ENCODE peak calls at places on chromosomes 2 and 18, in ten cellular contexts. E is omental fat pad, D is NCI-H1105 treated with DMSO at 0.1 percent for 48 hours, O is amniotic stem cell, I is GM23338, U is iPS-NIHi11, Z is GM04504, N is T-helper 9 cell, Y is caudate nucleus, K is GM06990. J is an unnamed sample.

GRCh38 chr2:23273786-23274185 is 111.2 kb upstream of the KLHL29 start:
- DNase-seq in Y (no peak), U (no peak), N (no peak), O (no peak), E (no peak), D (no peak), Z (no peak), K (no peak), I (no peak), J (no peak)

GRCh38 chr2:201440182-201440581 is 11.1 kb downstream of the TRAK2 start:
- DNase-seq in O (no peak), E (no peak), D (peak), U (peak), Y (no peak), K (no peak), N (no peak), Z (no peak), I (peak), J (no peak)

GRCh38 chr2:7191927-7192326 is 274.7 kb downstream of the RNF144A start:
- DNase-seq in D (no peak), Z (peak), I (peak), E (no peak), O (peak), N (no peak), Y (no peak), K (no peak), U (peak), J (peak)

GRCh38 chr2:190696792-190697398 is 48.0 kb downstream of the NAB1 start:
- DNase-seq in Y (no peak), Z (no peak), D (no peak), U (peak), O (no peak), E (no peak), K (no peak), N (no peak), I (peak), J (no peak)

GRCh38 chr2:216525972-216526371 is 27.3 kb downstream of the RPL37A start:
- DNase-seq in E (no peak), K (no peak), I (no peak), Z (no peak), D (no peak), Y (no peak), N (no peak), O (no peak), U (no peak), J (no peak)

GRCh38 chr18:3923750-3924149 is 473.8 kb downstream of the TGIF1 start:
- DNase-seq in U (no peak), E (no peak), Y (no peak), Z (no peak), K (no peak), I (no peak), O (peak), N (no peak), D (no peak), J (no peak)

GRCh38 chr18:57581301-57581934 is 5.1 kb downstream of the FECH start:
- DNase-seq in O (no peak), N (no peak), I (no peak), U (no peak), D (no peak), Y (no peak), E (no peak), K (no peak), Z (no peak), J (no peak)

GRCh38 chr2:200450288-200450687 is 59.6 kb downstream of the KCTD18 start:
- DNase-seq in Y (no peak), O (no peak), I (no peak), K (no peak), D (no peak), Z (no peak), N (no peak), U (no peak), E (no peak), J (no peak)

GRCh38 chr2:25895620-25896019 is 17.3 kb upstream of the ASXL2 start:
- DNase-seq in U (peak), K (no peak), E (no peak), D (no peak), Z (no peak), Y (no peak), N (no peak), O (no peak), I (peak), J (no peak)

GRCh38 chr2:30691948-30692828 is 115.1 kb downstream of the CAPN13 start:
- DNase-seq in E (no peak), I (no peak), O (no peak), N (no peak), Z (no peak), U (no peak), Y (no peak), D (no peak), K (no peak), J (no peak)

GRCh38 chr2:127932199-127932877 is 46.6 kb upstream of the AMMECR1L start:
- DNase-seq in K (no peak), Z (peak), N (no peak), Y (no peak), I (no peak), D (no peak), U (no peak), O (no peak), E (no peak), J (no peak)

GRCh38 chr2:48915227-48915626 is 159.7 kb upstream of the LHCGR start:
- DNase-seq in I (no peak), K (no peak), Z (no peak), Y (no peak), N (no peak), E (no peak), O (no peak), D (no peak), U (no peak), J (no peak)

GRCh38 chr2:25369876-25370275 is 28.2 kb upstream of the DNMT3A start:
- DNase-seq in O (no peak), Y (no peak), U (no peak), K (no peak), N (no peak), D (no peak), Z (no peak), I (no peak), E (peak), J (no peak)

GRCh38 chr2:32135409-32135808 is 30.3 kb upstream of the SLC30A6 start:
- DNase-seq in O (peak), N (no peak), K (peak), D (no peak), Y (no peak), Z (peak), I (peak), U (peak), E (no peak), J (no peak)

GRCh38 chr2:201881382-201881720 is 75.0 kb downstream of the CDK15 start:
- DNase-seq in O (no peak), D (no peak), I (no peak), Z (peak), Y (no peak), K (no peak), N (no peak), E (no peak), U (no peak), J (no peak)

GRCh38 chr2:134141598-134142340 is 112.1 kb upstream of the MGAT5 start:
- DNase-seq in N (no peak), Y (no peak), O (no peak), U (peak), D (no peak), I (peak), K (no peak), E (no peak), Z (no peak), J (no peak)

GRCh38 chr2:201420442-201421113 is 30.7 kb downstream of the TRAK2 start:
- DNase-seq in Z (no peak), E (no peak), Y (no peak), D (no peak), U (no peak), N (no peak), I (no peak), K (no peak), O (peak), J (no peak)

GRCh38 chr2:120775801-120776589 is 40.3 kb downstream of the GLI2 start:
- DNase-seq in N (no peak), E (no peak), O (no peak), I (no peak), K (no peak), Z (no peak), Y (no peak), U (no peak), D (no peak), J (no peak)

GRCh38 chr2:71999580-71999979 is 148.1 kb downstream of the CYP26B1 start:
- DNase-seq in U (no peak), N (no peak), I (no peak), O (no peak), Z (no peak), K (no peak), Y (no peak), E (no peak), D (no peak), J (no peak)

GRCh38 chr2:181836583-181836982 is 54.9 kb upstream of the ITPRID2 start:
- DNase-seq in N (no peak), I (no peak), O (no peak), D (no peak), Y (no peak), U (no peak), Z (no peak), K (no peak), E (no peak), J (no peak)

GRCh38 chr2:109463891-109464290 is 149.9 kb downstream of the SEPTIN10 start:
- DNase-seq in N (no peak), U (no peak), Z (no peak), O (no peak), Y (no peak), K (no peak), E (no peak), I (no peak), D (no peak), J (no peak)

GRCh38 chr2:169683054-169683424 is 11.2 kb downstream of the CFAP210 start:
- DNase-seq in O (no peak), D (no peak), E (no peak), K (no peak), I (no peak), U (no peak), N (no peak), Y (no peak), Z (no peak), J (no peak)

GRCh38 chr2:224039080-224039769 is at the start of gene SERPINE2:
- DNase-seq in I (peak), O (peak), U (peak), Y (peak), D (peak), K (peak), E (no peak), N (no peak), Z (peak), J (peak)

GRCh38 chr2:234038076-234038802 is 12.3 kb upstream of the SPP2 start:
- DNase-seq in Z (no peak), I (no peak), N (no peak), Y (no peak), O (no peak), U (no peak), E (no peak), K (no peak), D (no peak), J (no peak)

GRCh38 chr2:167181674-167182073 is 293.4 kb downstream of the XIRP2 start:
- DNase-seq in I (no peak), U (no peak), Z (no peak), D (no peak), O (no peak), K (no peak), Y (no peak), E (no peak), N (no peak), J (no peak)

GRCh38 chr2:190683802-190684201 is 34.9 kb downstream of the NAB1 start:
- DNase-seq in K (no peak), D (no peak), N (no peak), U (no peak), Z (no peak), I (no peak), Y (no peak), O (no peak), E (no peak), J (no peak)

GRCh38 chr18:70998490-70998889 is 709.6 kb downstream of the SOCS6 start:
- DNase-seq in E (no peak), Y (no peak), U (peak), I (no peak), K (no peak), N (no peak), O (no peak), Z (no peak), D (no peak), J (no peak)

GRCh38 chr2:67649331-67650071 is 252.4 kb downstream of the ETAA1 start:
- DNase-seq in K (no peak), Y (no peak), I (no peak), O (no peak), D (peak), E (no peak), U (peak), N (no peak), Z (peak), J (no peak)

GRCh38 chr18:44741070-44741469 is 60.4 kb downstream of the SETBP1 start:
- DNase-seq in N (no peak), Y (no peak), I (no peak), Z (no peak), K (no peak), D (peak), O (no peak), E (no peak), U (no peak), J (no peak)

GRCh38 chr18:21857871-21858270 is 117.3 kb downstream of the MIB1 start:
- DNase-seq in E (no peak), K (peak), I (no peak), Z (no peak), N (no peak), Y (no peak), O (no peak), U (no peak), D (no peak), J (no peak)

GRCh38 chr18:61503688-61504087 is 170.5 kb downstream of the CDH20 start:
- DNase-seq in O (no peak), Y (no peak), Z (no peak), D (no peak), U (no peak), K (no peak), N (no peak), E (no peak), I (no peak), J (no peak)

GRCh38 chr2:233456934-233457333 is 102.6 kb downstream of the DGKD start:
- DNase-seq in Z (no peak), U (no peak), K (no peak), I (no peak), O (no peak), Y (no peak), N (no peak), E (no peak), D (no peak), J (no peak)

GRCh38 chr2:149145314-149146295 is 107.1 kb downstream of the LYPD6B start:
- DNase-seq in N (no peak), Y (no peak), O (no peak), D (no peak), Z (peak), U (no peak), I (no peak), E (no peak), K (no peak), J (no peak)

GRCh38 chr2:195016821-195017220 is 640.2 kb upstream of the SLC39A10 start:
- DNase-seq in E (no peak), K (no peak), Y (no peak), U (no peak), O (no peak), D (no peak), N (no peak), Z (no peak), I (no peak), J (no peak)

GRCh38 chr2:160464996-160465395 is 28.6 kb downstream of the RBMS1 start:
- DNase-seq in Z (no peak), I (no peak), E (no peak), O (no peak), D (no peak), K (no peak), N (no peak), Y (no peak), U (no peak), J (no peak)

GRCh38 chr18:27541293-27541692 is 356.2 kb upstream of the CHST9 start:
- DNase-seq in D (no peak), Z (no peak), E (no peak), Y (no peak), I (no peak), U (no peak), K (no peak), N (no peak), O (no peak), J (no peak)

GRCh38 chr2:223954401-223954800 is 2.9 kb upstream of the MRPL44 start:
- DNase-seq in E (no peak), U (no peak), Z (no peak), K (no peak), I (no peak), D (no peak), Y (no peak), O (no peak), N (no peak), J (no peak)

GRCh38 chr2:237723613-237724012 is 75.0 kb upstream of the RBM44 start:
- DNase-seq in Y (no peak), U (peak), I (peak), E (no peak), Z (no peak), K (no peak), D (no peak), N (no peak), O (no peak), J (no peak)

GRCh38 chr2:156430978-156431358 is 5.2 kb upstream of the GPD2 start:
- DNase-seq in U (peak), Y (no peak), N (no peak), O (no peak), I (peak), K (peak), D (no peak), Z (peak), E (no peak), J (no peak)

J was measured in mesothelial cell of epicardium.